ENCODE peak calls at places on chromosomes 1 and 21, in five cellular contexts. V is H54; I is testis; Q is stimulated activated CD8-positive, alpha-beta memory T cell treated with anti-CD3 and anti-CD28 coated beads, Interleukin-4, amount 100 ng/mL, for 24 hours; F is erythroblast. E is an unnamed sample.

GRCh38 chr1:30988045-30988444 is 77.5 kb downstream of the PUM1 start:
- DNase-seq in V (no peak), I (no peak), Q (no peak), F (no peak), E (no peak)

GRCh38 chr1:212630159-212630900 is 21.8 kb downstream of the ATF3 start:
- DNase-seq in V (peak; percentile 69), I (peak; percentile 73), Q (peak; percentile 50), F (peak; percentile 69), E (peak; percentile 58)

GRCh38 chr1:101203812-101204540 is 32.8 kb upstream of the S1PR1 start:
- DNase-seq in V (no peak), I (no peak), Q (no peak), F (peak; percentile 9), E (no peak)

GRCh38 chr1:193115629-193116227 is 6.1 kb upstream of the CDC73 start:
- DNase-seq in V (peak; percentile 47), I (no peak), Q (no peak), F (no peak), E (no peak)

GRCh38 chr1:163632269-163632668 is 310.5 kb downstream of the NUF2 start:
- DNase-seq in V (no peak), I (no peak), Q (no peak), F (no peak), E (no peak)

GRCh38 chr1:2921970-2922686 is 99.1 kb upstream of the ACTRT2 start:
- DNase-seq in V (no peak), I (no peak), Q (peak; percentile 32), F (peak; percentile 35), E (no peak)

GRCh38 chr1:61836649-61837048 is 94.4 kb downstream of the PATJ start:
- DNase-seq in V (no peak), I (peak; percentile 56), Q (no peak), F (no peak), E (no peak)

GRCh38 chr1:109252893-109253802 is 3.8 kb downstream of the CELSR2 start:
- DNase-seq in V (no peak), I (peak; percentile 82), Q (no peak), F (peak; percentile 8), E (no peak)

GRCh38 chr21:37829043-37829442 is 87.2 kb downstream of the KCNJ6 start:
- DNase-seq in V (no peak), I (no peak), Q (no peak), F (no peak), E (no peak)

GRCh38 chr1:37167479-37167878 is 133.2 kb upstream of the GRIK3 start:
- DNase-seq in V (no peak), I (no peak), Q (no peak), F (no peak), E (no peak)

GRCh38 chr1:19036049-19036546 is 79.6 kb upstream of the IFFO2 start:
- DNase-seq in V (no peak), I (no peak), Q (no peak), F (no peak), E (peak; percentile 70)

GRCh38 chr1:4585216-4585615 is 69.2 kb upstream of the AJAP1 start:
- DNase-seq in V (no peak), I (peak; percentile 43), Q (peak; percentile 48), F (peak; percentile 35), E (no peak)

GRCh38 chr1:172477216-172477615 is 33.3 kb upstream of the PIGC start:
- DNase-seq in V (no peak), I (no peak), Q (no peak), F (no peak), E (no peak)

GRCh38 chr1:84247425-84248220 is 53.9 kb upstream of the SAMD13 start:
- DNase-seq in V (peak; percentile 54), I (no peak), Q (no peak), F (peak; percentile 17), E (no peak)